ENCODE peak calls at places on chromosomes 13 and 19, in four cellular contexts. W is thoracic aorta, B is K562, O is tibial artery. K is an unnamed sample.

GRCh38 chr13:98537306-98537705 is 39.6 kb downstream of the STK24 start:
- DNase-seq in W (no peak), B (no peak), O (no peak), K (no peak)

GRCh38 chr13:81686877-81687276 is 1346.0 kb upstream of the SPRY2 start:
- DNase-seq in O (no peak), B (no peak), W (no peak), K (peak)

GRCh38 chr19:33394006-33394722 is 20.7 kb downstream of the CEBPG start:
- DNase-seq in W (no peak), O (peak), B (no peak), K (no peak)

GRCh38 chr19:19554074-19555023 is 16.3 kb downstream of the CILP2 start:
- DNase-seq in W (no peak), O (peak), B (peak), K (no peak)

GRCh38 chr13:46864941-46865340 is 31.9 kb downstream of the HTR2A start:
- DNase-seq in O (no peak), B (no peak), W (no peak), K (no peak)

GRCh38 chr19:3700242-3701032 is at the start of gene PIP5K1C:
- DNase-seq in O (peak), W (peak), B (peak), K (no peak)

GRCh38 chr19:32890326-32890725 is 20.8 kb upstream of the SLC7A9 start:
- DNase-seq in W (no peak), O (no peak), B (no peak), K (no peak)

GRCh38 chr19:610071-610800 is 20.6 kb downstream of the HCN2 start:
- DNase-seq in O (no peak), B (no peak), W (no peak), K (no peak)

GRCh38 chr13:80979035-80979641 is 638.2 kb upstream of the SPRY2 start:
- DNase-seq in B (peak), O (no peak), W (no peak), K (peak)

GRCh38 chr13:45811891-45812583 is 39.5 kb downstream of the SIAH3 start:
- DNase-seq in W (no peak), B (no peak), O (no peak), K (no peak)

GRCh38 chr13:71034018-71034417 is 833.0 kb downstream of the DACH1 start:
- DNase-seq in B (no peak), W (no peak), O (no peak), K (no peak)

GRCh38 chr19:32877977-32878745 is 8.6 kb upstream of the SLC7A9 start:
- DNase-seq in B (no peak), O (peak), W (no peak), K (no peak)

GRCh38 chr13:73274147-73274546 is 215.3 kb downstream of the KLF5 start:
- DNase-seq in B (no peak), O (no peak), W (no peak), K (peak)

GRCh38 chr19:3986260-3987041 is 1.2 kb upstream of the EEF2 start:
- DNase-seq in B (peak), O (no peak), W (no peak), K (no peak)

GRCh38 chr19:19256072-19256969 is 16.8 kb downstream of the TM6SF2 start:
- DNase-seq in W (no peak), B (no peak), O (no peak), K (no peak)

GRCh38 chr13:113935081-113935511 is 38.8 kb downstream of the C13orf46 start:
- DNase-seq in O (peak), B (no peak), W (no peak), K (no peak)

GRCh38 chr19:8366961-8367326 is 3.0 kb downstream of the ANGPTL4 start:
- DNase-seq in O (no peak), B (peak), W (no peak), K (no peak)

GRCh38 chr13:79398915-79399314 is 7.1 kb downstream of the RBM26 start:
- DNase-seq in O (no peak), B (no peak), W (no peak), K (no peak)

GRCh38 chr13:79393564-79394249 is 12.3 kb downstream of the RBM26 start:
- DNase-seq in B (no peak), O (no peak), W (no peak), K (no peak)

GRCh38 chr13:79398169-79398568 is 7.9 kb downstream of the RBM26 start:
- DNase-seq in W (no peak), B (no peak), O (no peak), K (no peak)

GRCh38 chr13:79392882-79393563 is 13.0 kb downstream of the RBM26 start:
- DNase-seq in W (no peak), O (no peak), B (no peak), K (no peak)

GRCh38 chr13:79395881-79396280 is 10.2 kb downstream of the RBM26 start:
- DNase-seq in W (no peak), B (no peak), O (no peak), K (no peak)
- TF ChIP-seq CTCF in W (no peak), B (no peak), O (no peak), K (no peak)

GRCh38 chr13:76825415-76825814 is 60.8 kb downstream of the KCTD12 start:
- DNase-seq in B (no peak), W (no peak), O (no peak), K (no peak)

GRCh38 chr13:76823969-76824368 is 62.2 kb downstream of the KCTD12 start:
- DNase-seq in O (no peak), W (no peak), B (no peak), K (no peak)

GRCh38 chr13:76826527-76826926 is 59.7 kb downstream of the KCTD12 start:
- DNase-seq in O (no peak), W (no peak), B (no peak), K (no peak)

GRCh38 chr13:76820759-76821158 is 65.4 kb downstream of the KCTD12 start:
- DNase-seq in O (peak), W (no peak), B (no peak), K (no peak)

GRCh38 chr13:76822691-76823267 is 63.4 kb downstream of the KCTD12 start:
- DNase-seq in B (no peak), W (no peak), O (no peak), K (no peak)
- TF ChIP-seq CTCF in B (no peak), W (peak), O (no peak), K (peak)

GRCh38 chr13:50124536-50125305 is 109.5 kb downstream of the KCNRG start:
- DNase-seq in B (peak), O (peak), W (peak), K (peak)
- TF ChIP-seq CTCF in B (no peak), O (no peak), W (no peak), K (no peak)

DNA sequence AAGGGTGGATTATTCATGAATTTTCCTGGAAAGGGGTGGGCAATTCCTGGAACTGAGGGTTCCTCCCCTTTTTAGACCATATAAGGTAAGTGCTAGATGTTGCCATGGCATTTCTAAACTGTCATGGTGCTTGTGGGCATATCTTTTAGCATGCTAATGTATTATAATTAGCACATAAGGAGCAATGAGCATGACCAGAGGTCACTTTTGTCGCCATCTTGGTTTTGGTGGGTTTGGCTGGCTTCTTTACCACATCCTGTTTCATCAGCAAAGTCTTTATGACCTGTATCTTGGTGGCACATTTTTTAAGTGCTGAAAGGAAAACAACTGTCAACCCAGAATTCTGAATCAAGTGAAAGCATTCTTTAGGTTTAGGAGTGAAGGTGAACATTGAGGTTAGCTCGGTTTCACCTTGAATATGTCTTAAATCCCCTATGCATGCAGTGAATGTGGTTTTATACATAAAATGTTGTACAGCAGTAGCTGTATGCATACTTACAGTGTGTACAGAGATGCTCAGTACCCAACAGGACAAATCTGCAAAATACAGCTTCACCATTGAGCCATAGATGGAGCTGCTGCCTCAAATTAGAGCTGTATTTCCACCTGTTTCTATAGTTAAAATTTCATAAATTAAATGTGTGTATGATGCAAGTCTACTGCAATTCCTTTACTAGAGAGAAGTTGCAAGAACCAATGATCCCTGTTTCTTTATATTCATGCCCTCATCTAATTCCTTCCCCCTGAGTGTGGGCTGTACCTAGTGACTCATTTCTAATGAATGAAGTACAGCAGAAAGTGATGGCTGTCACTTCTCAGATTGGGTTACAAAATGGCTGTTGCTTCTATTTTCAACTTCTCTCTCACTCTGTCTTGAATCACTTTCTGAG is 25.3 kb upstream of the IGSF23 start:
- DNase-seq in B (no peak), W (no peak), O (no peak), K (peak)
- TF ChIP-seq CTCF in B (no peak), W (no peak), O (no peak), K (peak)

DNA sequence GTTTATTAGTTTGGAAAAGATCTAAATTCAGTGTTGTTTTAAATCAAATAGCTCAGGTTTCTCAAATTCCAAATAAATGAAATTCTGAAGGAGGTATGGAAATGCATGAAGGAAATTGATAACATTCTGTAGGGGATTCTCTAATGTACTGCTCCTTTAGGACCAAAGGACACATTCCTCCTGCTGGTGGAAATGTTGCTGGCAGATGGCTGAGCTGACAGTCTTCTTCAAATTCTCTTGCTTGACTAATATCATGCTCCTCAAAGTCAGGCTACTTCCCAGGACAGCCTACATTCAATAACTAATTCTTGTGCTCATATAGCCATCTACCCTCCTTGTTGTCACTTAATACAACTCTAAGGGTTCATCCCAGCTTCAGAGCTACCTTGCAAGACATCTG is 1118.5 kb downstream of the PCDH9 start:
- DNase-seq in O (no peak), B (no peak), W (no peak), K (no peak)
- TF ChIP-seq CTCF in O (no peak), B (no peak), W (no peak), K (no peak)